ENCODE peak calls at places on chromosomes 13 and 19, in nine cellular contexts. Y is IMR-90, R is fibroblast of lung, J is H9, I is GM12878, A is A549, F is neural progenitor cell, S is HCT116, P is mammary epithelial cell. N is an unnamed sample. For H3K9me3, the result is how much of the 10 kb centered on the place peaks cover.

GRCh38 chr19:294341-294818 is 3.2 kb upstream of the PLPP2 start:
- DNase-seq in Y (peak), R (no peak), J (peak), I (no peak), A (no peak), F (peak), S (no peak), P (no peak), N (no peak)

GRCh38 chr13:114115796-114116195 is 16.6 kb downstream of the RASA3 start:
- DNase-seq in Y (no peak), R (no peak), J (no peak), I (no peak), A (no peak), F (no peak), S (no peak), P (no peak), N (no peak)

GRCh38 chr13:32503727-32504126 is 34.9 kb downstream of the N4BP2L2 start:
- DNase-seq in Y (no peak), R (no peak), J (no peak), I (no peak), A (no peak), F (no peak), S (no peak), P (no peak), N (no peak)

GRCh38 chr19:42332059-42332458 is 6.6 kb downstream of the MEGF8 start:
- DNase-seq in Y (no peak), R (no peak), J (no peak), I (no peak), A (no peak), F (no peak), S (no peak), P (no peak), N (no peak)

GRCh38 chr19:31881988-31882387 is 463.4 kb upstream of the ZNF507 start:
- DNase-seq in Y (no peak), R (no peak), J (no peak), I (no peak), A (no peak), F (no peak), S (no peak), P (no peak), N (no peak)

GRCh38 chr19:10919352-10920287 is 8.8 kb downstream of the YIPF2 start:
- DNase-seq in Y (no peak), R (no peak), J (peak), I (no peak), A (no peak), F (no peak), S (no peak), P (no peak), N (no peak)

GRCh38 chr13:37869756-37870488 is at the start of gene TRPC4:
- DNase-seq in Y (peak), R (peak), J (peak), I (no peak), A (peak), F (peak), S (no peak), P (peak), N (no peak)

GRCh38 chr13:24251525-24251924 is 57.9 kb upstream of the C1QTNF9 start:
- DNase-seq in Y (no peak), R (no peak), J (no peak), I (no peak), A (no peak), F (no peak), S (no peak), P (no peak), N (no peak)

GRCh38 chr13:63044617-63045016 is 1629.0 kb upstream of the PCDH20 start:
- DNase-seq in Y (no peak), R (no peak), J (no peak), I (no peak), A (no peak), F (peak), S (no peak), P (no peak), N (no peak)

GRCh38 chr13:51519839-51520238 is 64.4 kb upstream of the WDFY2 start:
- DNase-seq in Y (peak), R (peak), J (no peak), I (no peak), A (no peak), F (no peak), S (no peak), P (peak), N (no peak)

GRCh38 chr19:597406-598315 is 8.0 kb downstream of the HCN2 start:
- DNase-seq in Y (no peak), R (no peak), J (no peak), I (no peak), A (no peak), F (no peak), S (peak), P (no peak), N (peak)

GRCh38 chr19:19860756-19861390 is 4.8 kb upstream of the ZNF253 start:
- DNase-seq in Y (no peak), R (peak), J (peak), I (no peak), A (no peak), F (peak), S (no peak), P (no peak), N (no peak)

GRCh38 chr19:2274937-2275535 is 6.9 kb downstream of the PEAK3 start:
- DNase-seq in Y (peak), R (peak), J (peak), I (no peak), A (peak), F (peak), S (no peak), P (peak), N (peak)

GRCh38 chr19:16233836-16234551 is 36.3 kb downstream of the AP1M1 start:
- DNase-seq in Y (no peak), R (peak), J (no peak), I (no peak), A (no peak), F (no peak), S (no peak), P (no peak), N (no peak)

GRCh38 chr19:7934766-7935165 is 8.7 kb downstream of the TIMM44 start:
- DNase-seq in Y (no peak), R (no peak), J (no peak), I (no peak), A (no peak), F (no peak), S (no peak), P (no peak), N (no peak)

GRCh38 chr13:20623000-20623399 is 56.0 kb downstream of the IFT88 start:
- DNase-seq in Y (no peak), R (no peak), J (no peak), I (no peak), A (no peak), F (no peak), S (no peak), P (no peak), N (no peak)

DNA sequence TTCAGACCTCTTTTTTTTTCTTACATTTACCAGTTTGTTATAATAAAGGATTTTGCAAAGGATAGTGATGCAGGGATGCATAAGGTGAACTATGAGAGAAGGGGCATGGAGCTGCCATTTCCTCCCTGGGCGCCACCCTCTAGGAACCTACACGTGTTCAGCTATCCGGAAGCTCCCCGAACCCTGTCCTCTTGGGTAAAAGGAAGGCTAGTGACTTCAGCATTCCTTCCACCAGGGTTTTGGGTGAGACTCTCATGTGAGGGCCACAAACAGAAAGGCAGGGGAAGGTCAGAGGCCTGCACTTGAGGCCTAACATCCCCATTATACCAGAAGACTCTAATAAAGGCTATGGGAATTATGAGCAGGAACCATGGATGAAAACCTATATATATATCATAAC is 57.3 kb downstream of the IFT88 start:
- DNase-seq in Y (no peak), R (no peak), J (no peak), I (no peak), A (no peak), F (no peak), S (no peak), P (no peak), N (no peak)
- H3K9me3 ChIP-seq in Y (under half), R (under half), J (under half), I (under half), A (under half), F (under half), S (under half), P (under half), N (under half)

GRCh38 chr19:38070573-38070972 is 153.4 kb downstream of the DPF1 start:
- DNase-seq in Y (peak), R (peak), J (no peak), I (no peak), A (no peak), F (no peak), S (no peak), P (peak), N (no peak)
- H3K4me2 ChIP-seq in Y (no peak), R (no peak), J (no peak), I (no peak), A (peak), F (no peak), S (peak), P (no peak), N (no peak)

GRCh38 chr19:43908659-43909058 is 26.4 kb downstream of the ZNF45 start:
- DNase-seq in Y (no peak), R (no peak), J (no peak), I (no peak), A (no peak), F (no peak), S (no peak), P (no peak), N (no peak)
- H3K9me3 ChIP-seq in Y (under half), R (under half), J (under half), I (under half), A (half or more), F (under half), S (under half), P (under half), N (under half)

GRCh38 chr19:35861640-35862160 is 5.0 kb downstream of the KIRREL2 start:
- DNase-seq in Y (no peak), R (no peak), J (no peak), I (no peak), A (no peak), F (peak), S (no peak), P (no peak), N (no peak)
- H3K4me2 ChIP-seq in Y (no peak), R (no peak), J (peak), I (no peak), A (no peak), F (peak), S (peak), P (no peak), N (no peak)

DNA sequence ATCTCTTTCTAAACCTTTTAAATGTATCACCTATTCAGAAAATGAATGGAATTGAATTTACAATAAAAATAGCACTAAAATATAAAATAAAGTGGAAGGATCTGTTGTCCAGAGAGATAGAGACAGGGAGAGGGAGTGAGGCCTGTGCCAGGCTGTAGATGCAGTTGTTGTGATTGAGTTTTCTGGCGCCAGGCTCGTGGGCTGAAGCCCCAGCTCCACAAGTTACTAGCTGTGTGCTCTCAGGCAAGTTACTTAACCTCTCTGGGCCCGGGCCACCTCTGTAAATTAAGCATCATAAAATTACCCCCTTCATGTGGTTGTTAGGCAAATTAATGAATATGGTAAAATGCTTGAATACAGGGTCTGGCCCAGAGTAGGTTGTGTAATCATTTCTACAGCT is 52.3 kb upstream of the USP29 start:
- DNase-seq in Y (no peak), R (no peak), J (no peak), I (no peak), A (no peak), F (no peak), S (no peak), P (no peak), N (no peak)
- H3K9me3 ChIP-seq in Y (under half), R (under half), J (half or more), I (under half), A (half or more), F (under half), S (under half), P (under half), N (under half)

GRCh38 chr19:50309396-50310125 is 19.6 kb downstream of the KCNC3 start:
- DNase-seq in Y (no peak), R (no peak), J (no peak), I (no peak), A (no peak), F (no peak), S (no peak), P (no peak), N (no peak)
- H3K4me2 ChIP-seq in Y (no peak), R (no peak), J (no peak), I (no peak), A (no peak), F (no peak), S (no peak), P (no peak), N (no peak)

DNA sequence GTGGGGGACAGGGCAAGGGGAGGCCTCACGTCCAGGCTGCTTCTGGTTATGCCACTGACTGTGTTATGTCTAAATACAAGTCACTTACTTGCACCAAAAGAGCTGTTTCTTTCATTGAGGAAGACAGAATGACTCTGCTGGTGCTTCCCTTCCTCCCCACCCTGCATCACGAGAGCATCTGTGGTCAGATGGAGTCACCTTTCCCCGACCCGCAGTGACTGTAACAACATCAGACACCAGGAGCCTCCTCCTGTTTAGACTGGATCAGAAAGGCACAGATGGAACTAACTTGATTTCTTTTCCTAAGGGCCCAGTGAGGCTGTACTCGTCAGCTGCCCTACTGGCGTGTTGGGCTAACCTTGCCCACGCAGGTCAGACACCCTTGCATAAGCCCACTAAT is 90.3 kb upstream of the ZNF536 start:
- DNase-seq in Y (no peak), R (no peak), J (no peak), I (no peak), A (no peak), F (no peak), S (no peak), P (no peak), N (no peak)
- H3K9me3 ChIP-seq in Y (under half), R (under half), J (under half), I (under half), A (under half), F (under half), S (under half), P (under half), N (under half)

GRCh38 chr19:47020992-47021496 is 1.4 kb downstream of the NPAS1 start:
- DNase-seq in Y (no peak), R (no peak), J (peak), I (no peak), A (no peak), F (peak), S (no peak), P (no peak), N (no peak)

GRCh38 chr19:47021536-47022139 is 2.0 kb downstream of the NPAS1 start:
- DNase-seq in Y (no peak), R (peak), J (peak), I (no peak), A (no peak), F (peak), S (no peak), P (no peak), N (no peak)

GRCh38 chr19:47020132-47020805 is 632 bp downstream of the NPAS1 start:
- DNase-seq in Y (no peak), R (no peak), J (no peak), I (no peak), A (no peak), F (peak), S (no peak), P (no peak), N (no peak)

GRCh38 chr19:47018923-47019322 is 714 bp upstream of the NPAS1 start:
- DNase-seq in Y (no peak), R (no peak), J (no peak), I (no peak), A (no peak), F (no peak), S (no peak), P (no peak), N (no peak)

GRCh38 chr19:47019431-47020041 is at the start of gene NPAS1:
- DNase-seq in Y (no peak), R (no peak), J (peak), I (no peak), A (no peak), F (peak), S (no peak), P (no peak), N (no peak)
- H3K4me2 ChIP-seq in Y (peak), R (peak), J (peak), I (peak), A (peak), F (peak), S (peak), P (peak), N (no peak)

N was measured in Karpas-422.